ENCODE peak calls at places on chromosomes 3 and 15, in four cellular contexts. D, O, B and H are unnamed samples.

GRCh38 chr3:8485943-8486342 is 15.7 kb upstream of the LMCD1 start:
- DNase-seq in D (no peak), O (no peak), B (no peak), H (no peak)

GRCh38 chr3:149575213-149575961 is 82.4 kb downstream of the WWTR1 start:
- DNase-seq in D (no peak), O (peak), B (peak), H (peak)

GRCh38 chr3:186432189-186432588 is 70.2 kb upstream of the DGKG start:
- DNase-seq in D (no peak), O (no peak), B (no peak), H (no peak)

GRCh38 chr3:64010199-64010598 is 13.1 kb downstream of the PSMD6 start:
- DNase-seq in D (no peak), O (no peak), B (no peak), H (no peak)

GRCh38 chr15:58771621-58772235 is 626 bp downstream of the MINDY2 start:
- DNase-seq in D (peak), O (no peak), B (no peak), H (peak)

GRCh38 chr3:31410411-31410810 is 122.3 kb upstream of the STT3B start:
- DNase-seq in D (no peak), O (no peak), B (no peak), H (no peak)

GRCh38 chr3:111695584-111696213 is 100.6 kb upstream of the ZBED2 start:
- DNase-seq in D (no peak), O (peak), B (peak), H (no peak)

GRCh38 chr3:17799312-17799711 is 56.9 kb upstream of the TBC1D5 start:
- DNase-seq in D (no peak), O (no peak), B (no peak), H (no peak)

GRCh38 chr3:127702151-127702578 is 29.4 kb downstream of the ABTB1 start:
- DNase-seq in D (no peak), O (no peak), B (peak), H (peak)

GRCh38 chr3:36677331-36678007 is 86.9 kb downstream of the DCLK3 start:
- DNase-seq in D (no peak), O (peak), B (peak), H (no peak)

GRCh38 chr3:189148090-189148507 is 23.7 kb upstream of the TPRG1 start:
- DNase-seq in D (peak), O (peak), B (peak), H (no peak)

GRCh38 chr15:42819781-42820180 is 82.9 kb upstream of the CDAN1 start:
- DNase-seq in D (no peak), O (no peak), B (no peak), H (no peak)

GRCh38 chr3:70261283-70261682 is 51.2 kb downstream of the MDFIC2 start:
- DNase-seq in D (no peak), O (no peak), B (no peak), H (no peak)

GRCh38 chr3:16013563-16013962 is 160.9 kb upstream of the GALNT15 start:
- DNase-seq in D (no peak), O (peak), B (no peak), H (no peak)